ENCODE peak calls at places on chromosome 1, in seven cellular contexts. D is HTR-8/SVneo; W is GM13977; F is nucleus accumbens; N is stimulated activated CD4-positive, alpha-beta T cell treated with anti-CD3 and anti-CD28 coated beads, TNF-alpha, amount 100 ng/mL, for 48 hours; I is SHP77; Z is T-cell. B is an unnamed sample.

GRCh38 chr1:64962447-64962846 is 3.9 kb downstream of the JAK1 start:
- DNase-seq in I (no peak), D (no peak), Z (peak), W (no peak), F (no peak), N (no peak), B (peak)

GRCh38 chr1:53878492-53879105 is 11.0 kb downstream of the YIPF1 start:
- DNase-seq in N (no peak), Z (no peak), D (no peak), I (peak), W (peak), F (no peak), B (no peak)

GRCh38 chr1:96259399-96259798 is 462.2 kb upstream of the PTBP2 start:
- DNase-seq in D (no peak), Z (no peak), W (no peak), I (no peak), N (no peak), F (no peak), B (no peak)

GRCh38 chr1:41751804-41752513 is 166.8 kb downstream of the HIVEP3 start:
- DNase-seq in N (no peak), W (peak), D (no peak), F (no peak), Z (no peak), I (no peak), B (no peak)

GRCh38 chr1:13617773-13618172 is 34.1 kb downstream of the PDPN start:
- DNase-seq in Z (no peak), D (no peak), W (no peak), I (no peak), F (no peak), N (no peak), B (no peak)

GRCh38 chr1:33234588-33234990 is 21.7 kb upstream of the ZNF362 start:
- DNase-seq in F (no peak), W (no peak), N (no peak), D (no peak), Z (no peak), I (no peak), B (no peak)

GRCh38 chr1:3649342-3650247 is at the start of gene WRAP73:
- DNase-seq in W (peak), Z (peak), F (peak), D (peak), N (peak), I (peak), B (peak)

GRCh38 chr1:15174615-15174983 is 21.1 kb downstream of the TMEM51 start:
- DNase-seq in I (no peak), D (no peak), Z (no peak), N (no peak), F (no peak), W (no peak), B (no peak)